ENCODE peak calls at places on chromosomes 6 and 20, in seven cellular contexts. G is CD8-positive, alpha-beta T cell; H is WTC11; W is CD14-positive monocyte; J is Calu3; M is activated CD4-positive, alpha-beta T cell treated with anti-CD3 and anti-CD28 coated beads, Interleukin-2, amount 50 U/mL, for 1 hour; K is thoracic aorta. Q is an unnamed sample.

GRCh38 chr6:167856999-167857660 is 30.4 kb downstream of the AFDN start:
- DNase-seq in G (no peak), H (no peak), W (no peak), J (no peak), M (no peak), K (no peak), Q (no peak)

GRCh38 chr6:35722121-35722761 is 14.6 kb upstream of the ARMC12 start:
- DNase-seq in G (no peak), H (no peak), W (no peak), J (no peak), M (no peak), K (no peak), Q (peak)

GRCh38 chr20:56360899-56361199 is 2.1 kb downstream of the FAM210B start:
- DNase-seq in G (no peak), H (peak), W (no peak), J (no peak), M (no peak), K (no peak), Q (no peak)

GRCh38 chr20:21702553-21703467 is 2.7 kb upstream of the PAX1 start:
- DNase-seq in G (no peak), H (peak), W (no peak), J (no peak), M (no peak), K (no peak), Q (peak)

GRCh38 chr6:19303381-19303780 is 533.8 kb upstream of the ID4 start:
- DNase-seq in G (no peak), H (no peak), W (no peak), J (no peak), M (no peak), K (no peak), Q (no peak)

GRCh38 chr6:154458565-154459475 is 51.7 kb downstream of the CNKSR3 start:
- DNase-seq in G (no peak), H (no peak), W (no peak), J (no peak), M (no peak), K (no peak), Q (no peak)

GRCh38 chr6:159939591-159940016 is 29.3 kb upstream of the IGF2R start:
- DNase-seq in G (no peak), H (no peak), W (no peak), J (no peak), M (no peak), K (no peak), Q (no peak)

GRCh38 chr20:38063911-38064310 is 30.4 kb downstream of the RPRD1B start:
- DNase-seq in G (no peak), H (no peak), W (no peak), J (no peak), M (no peak), K (no peak), Q (no peak)

GRCh38 chr20:8796088-8796665 is 272.7 kb upstream of the PLCB4 start:
- DNase-seq in G (no peak), H (no peak), W (no peak), J (no peak), M (no peak), K (no peak), Q (no peak)

GRCh38 chr6:138540468-138540867 is 41.2 kb upstream of the NHSL1 start:
- DNase-seq in G (no peak), H (no peak), W (no peak), J (no peak), M (no peak), K (no peak), Q (no peak)

GRCh38 chr6:7615611-7616383 is 25.8 kb downstream of the SNRNP48 start:
- DNase-seq in G (peak), H (peak), W (no peak), J (peak), M (peak), K (no peak), Q (peak)

GRCh38 chr20:56826306-56826970 is 197.3 kb downstream of the TFAP2C start:
- DNase-seq in G (no peak), H (no peak), W (no peak), J (no peak), M (no peak), K (no peak), Q (no peak)

GRCh38 chr6:97815413-97815812 is 532.4 kb upstream of the MMS22L start:
- DNase-seq in G (no peak), H (no peak), W (no peak), J (no peak), M (no peak), K (no peak), Q (no peak)

GRCh38 chr6:21085643-21086042 is 507.9 kb upstream of the SOX4 start:
- DNase-seq in G (no peak), H (no peak), W (no peak), J (no peak), M (no peak), K (no peak), Q (no peak)

GRCh38 chr6:16228709-16229665 is 9.4 kb upstream of the GMPR start:
- DNase-seq in G (no peak), H (no peak), W (no peak), J (no peak), M (no peak), K (no peak), Q (peak)

GRCh38 chr6:149862901-149863595 is 1.1 kb downstream of the LRP11 start:
- DNase-seq in G (peak), H (peak), W (no peak), J (peak), M (peak), K (no peak), Q (peak)

GRCh38 chr6:1949533-1949932 is 295.9 kb downstream of the GMDS start:
- DNase-seq in G (no peak), H (no peak), W (no peak), J (no peak), M (no peak), K (no peak), Q (no peak)

GRCh38 chr20:835220-836045 is 1.9 kb downstream of the FAM110A start:
- DNase-seq in G (no peak), H (no peak), W (no peak), J (no peak), M (no peak), K (no peak), Q (no peak)

GRCh38 chr20:24981750-24982149 is 10.8 kb downstream of the APMAP start:
- DNase-seq in G (no peak), H (no peak), W (peak), J (no peak), M (no peak), K (no peak), Q (peak)

GRCh38 chr6:33875696-33876095 is 71.9 kb upstream of the MLN start:
- DNase-seq in G (no peak), H (no peak), W (no peak), J (no peak), M (no peak), K (no peak), Q (no peak)

GRCh38 chr6:118551673-118552063 is 3.6 kb downstream of the PLN start:
- DNase-seq in G (no peak), H (no peak), W (no peak), J (no peak), M (no peak), K (no peak), Q (no peak)

GRCh38 chr20:63703471-63703975 is 4.3 kb downstream of the ARFRP1 start:
- DNase-seq in G (no peak), H (no peak), W (no peak), J (no peak), M (no peak), K (no peak), Q (no peak)

GRCh38 chr6:111418971-111419693 is 63.9 kb downstream of the REV3L start:
- DNase-seq in G (no peak), H (no peak), W (no peak), J (no peak), M (no peak), K (no peak), Q (no peak)

GRCh38 chr6:54010340-54011276 is 100.6 kb upstream of the MLIP start:
- DNase-seq in G (no peak), H (no peak), W (no peak), J (no peak), M (no peak), K (no peak), Q (no peak)

GRCh38 chr6:139520321-139520768 is 145.9 kb upstream of the CITED2 start:
- DNase-seq in G (no peak), H (no peak), W (no peak), J (no peak), M (no peak), K (no peak), Q (no peak)

GRCh38 chr6:53159558-53159957 is 10.9 kb upstream of the GCM1 start:
- DNase-seq in G (no peak), H (no peak), W (no peak), J (no peak), M (no peak), K (no peak), Q (no peak)

GRCh38 chr20:33668087-33668790 is 1.5 kb downstream of the ACTL10 start:
- DNase-seq in G (peak), H (peak), W (peak), J (no peak), M (peak), K (no peak), Q (peak)

GRCh38 chr20:17856024-17856564 is 112.5 kb downstream of the SNX5 start:
- DNase-seq in G (no peak), H (no peak), W (peak), J (peak), M (no peak), K (no peak), Q (peak)

GRCh38 chr6:12118604-12119003 is 106.5 kb downstream of the HIVEP1 start:
- DNase-seq in G (no peak), H (no peak), W (no peak), J (no peak), M (no peak), K (no peak), Q (no peak)